ENCODE peak calls at places on chromosomes 2 and 18, in six cellular contexts. L is astrocyte, R is HFFc6, X is heart left ventricle, K is transverse colon, V is foreskin fibroblast. E is an unnamed sample.

GRCh38 chr2:161165266-161165665 is 5.0 kb downstream of the TANK start:
- DNase-seq in L (peak; percentile 80), R (peak; percentile 35), X (no peak), K (no peak), V (peak; percentile 29), E (no peak)

GRCh38 chr18:48330016-48330991 is 78.9 kb downstream of the ZBTB7C start:
- DNase-seq in L (peak; percentile 91), R (peak; percentile 75), X (no peak), K (no peak), V (peak; percentile 58), E (no peak)

GRCh38 chr2:239211391-239212094 is 189.3 kb downstream of the HDAC4 start:
- DNase-seq in L (peak; percentile 37), R (no peak), X (no peak), K (no peak), V (no peak), E (no peak)

GRCh38 chr2:42927334-42928160 is 135.2 kb upstream of the HAAO start:
- DNase-seq in L (no peak), R (no peak), X (peak; percentile 75), K (no peak), V (no peak), E (no peak)

GRCh38 chr2:29009270-29009669 is 28.2 kb downstream of the TOGARAM2 start:
- DNase-seq in L (no peak), R (no peak), X (no peak), K (no peak), V (no peak), E (no peak)

GRCh38 chr2:116440104-116440653 is 1374.3 kb upstream of the DDX18 start:
- DNase-seq in L (no peak), R (no peak), X (no peak), K (no peak), V (no peak), E (no peak)

GRCh38 chr2:220915087-220915486 is 657.0 kb downstream of the EPHA4 start:
- DNase-seq in L (no peak), R (no peak), X (no peak), K (no peak), V (no peak), E (no peak)

GRCh38 chr2:212228651-212229253 is 309.9 kb downstream of the ERBB4 start:
- DNase-seq in L (peak; percentile 21), R (no peak), X (no peak), K (no peak), V (peak; percentile 21), E (no peak)

GRCh38 chr18:67386028-67386427 is 130.5 kb downstream of the DSEL start:
- DNase-seq in L (peak; percentile 75), R (peak; percentile 6), X (no peak), K (no peak), V (no peak), E (no peak)

GRCh38 chr2:128717758-128718710 is 399.4 kb upstream of the HS6ST1 start:
- DNase-seq in L (no peak), R (no peak), X (no peak), K (no peak), V (no peak), E (no peak)

GRCh38 chr2:85503168-85503610 is 35.8 kb upstream of the MAT2A start:
- DNase-seq in L (no peak), R (no peak), X (no peak), K (peak; percentile 67), V (no peak), E (no peak)

GRCh38 chr2:64522843-64523428 is 1.2 kb upstream of the AFTPH start:
- DNase-seq in L (peak; percentile 69), R (peak; percentile 79), X (peak; percentile 62), K (peak; percentile 75), V (peak; percentile 71), E (peak; percentile 70)

GRCh38 chr2:238420878-238421694 is 5.6 kb upstream of the ASB1 start:
- DNase-seq in L (no peak), R (no peak), X (no peak), K (no peak), V (no peak), E (no peak)

GRCh38 chr18:13407484-13407883 is 188.9 kb downstream of the LDLRAD4 start:
- DNase-seq in L (no peak), R (no peak), X (no peak), K (no peak), V (no peak), E (no peak)

GRCh38 chr2:28662044-28662443 is 89.6 kb upstream of the PPP1CB start:
- DNase-seq in L (no peak), R (no peak), X (no peak), K (peak; percentile 86), V (peak; percentile 44), E (no peak)

GRCh38 chr18:25067291-25068050 is 284.5 kb downstream of the ZNF521 start:
- DNase-seq in L (peak; percentile 21), R (no peak), X (no peak), K (no peak), V (no peak), E (no peak)

GRCh38 chr2:112622528-112622849 is 23.2 kb upstream of the SLC20A1 start:
- DNase-seq in L (peak; percentile 97), R (peak; percentile 92), X (no peak), K (no peak), V (peak; percentile 92), E (no peak)

GRCh38 chr2:240906141-240906910 is at the start of gene CROCC2:
- DNase-seq in L (no peak), R (no peak), X (no peak), K (no peak), V (no peak), E (no peak)

GRCh38 chr2:236380051-236380612 is 115.9 kb upstream of the ASB18 start:
- DNase-seq in L (no peak), R (no peak), X (no peak), K (no peak), V (no peak), E (no peak)

GRCh38 chr2:159612255-159612901 is 4.0 kb downstream of the BAZ2B start:
- DNase-seq in L (no peak), R (no peak), X (no peak), K (no peak), V (no peak), E (no peak)

DNA sequence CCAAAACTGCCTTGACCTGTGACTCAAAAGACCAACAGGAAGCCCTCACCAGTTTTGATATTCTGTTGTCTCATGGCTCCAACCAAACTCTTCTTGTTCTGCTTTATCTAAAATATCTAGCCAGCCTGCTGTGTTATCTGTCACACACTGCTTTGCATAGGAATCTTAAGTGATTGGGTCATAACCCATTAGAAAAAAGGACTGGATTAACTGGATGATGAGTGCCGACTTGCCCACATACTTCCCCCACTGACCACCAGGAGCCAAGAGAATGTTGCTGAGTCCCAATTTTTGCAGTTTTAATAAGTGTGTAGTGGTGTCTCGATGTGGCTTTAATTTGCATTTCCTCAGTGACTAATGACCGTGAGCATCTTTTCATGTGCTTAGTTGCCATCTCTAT is 6.5 kb downstream of the MOGAT1 start:
- DNase-seq in L (no peak), R (no peak), X (no peak), K (no peak), V (no peak), E (no peak)
- TF ChIP-seq CTCF in L (no peak), R (peak; percentile 38), X (no peak), K (no peak), V (no peak), E (no peak)

GRCh38 chr2:231613655-231614558 is 21.2 kb downstream of the TEX44 start:
- DNase-seq in L (peak; percentile 71), R (peak; percentile 68), X (peak; percentile 93), K (peak; percentile 90), V (peak; percentile 77), E (peak; percentile 95)

GRCh38 chr2:231613054-231613654 is 20.5 kb downstream of the TEX44 start:
- DNase-seq in L (no peak), R (no peak), X (peak; percentile 36), K (no peak), V (no peak), E (no peak)

GRCh38 chr2:231617059-231617926 is 24.6 kb downstream of the TEX44 start:
- DNase-seq in L (no peak), R (no peak), X (no peak), K (peak; percentile 52), V (no peak), E (no peak)

GRCh38 chr2:231614559-231615057 is 21.9 kb downstream of the TEX44 start:
- DNase-seq in L (no peak), R (no peak), X (peak; percentile 71), K (no peak), V (no peak), E (peak; percentile 66)

GRCh38 chr2:231615058-231615671 is 22.5 kb downstream of the TEX44 start:
- DNase-seq in L (no peak), R (no peak), X (no peak), K (peak; percentile 21), V (no peak), E (peak; percentile 49)
- TF ChIP-seq CTCF in L (no peak), R (no peak), X (no peak), K (no peak), V (no peak), E (no peak)

DNA sequence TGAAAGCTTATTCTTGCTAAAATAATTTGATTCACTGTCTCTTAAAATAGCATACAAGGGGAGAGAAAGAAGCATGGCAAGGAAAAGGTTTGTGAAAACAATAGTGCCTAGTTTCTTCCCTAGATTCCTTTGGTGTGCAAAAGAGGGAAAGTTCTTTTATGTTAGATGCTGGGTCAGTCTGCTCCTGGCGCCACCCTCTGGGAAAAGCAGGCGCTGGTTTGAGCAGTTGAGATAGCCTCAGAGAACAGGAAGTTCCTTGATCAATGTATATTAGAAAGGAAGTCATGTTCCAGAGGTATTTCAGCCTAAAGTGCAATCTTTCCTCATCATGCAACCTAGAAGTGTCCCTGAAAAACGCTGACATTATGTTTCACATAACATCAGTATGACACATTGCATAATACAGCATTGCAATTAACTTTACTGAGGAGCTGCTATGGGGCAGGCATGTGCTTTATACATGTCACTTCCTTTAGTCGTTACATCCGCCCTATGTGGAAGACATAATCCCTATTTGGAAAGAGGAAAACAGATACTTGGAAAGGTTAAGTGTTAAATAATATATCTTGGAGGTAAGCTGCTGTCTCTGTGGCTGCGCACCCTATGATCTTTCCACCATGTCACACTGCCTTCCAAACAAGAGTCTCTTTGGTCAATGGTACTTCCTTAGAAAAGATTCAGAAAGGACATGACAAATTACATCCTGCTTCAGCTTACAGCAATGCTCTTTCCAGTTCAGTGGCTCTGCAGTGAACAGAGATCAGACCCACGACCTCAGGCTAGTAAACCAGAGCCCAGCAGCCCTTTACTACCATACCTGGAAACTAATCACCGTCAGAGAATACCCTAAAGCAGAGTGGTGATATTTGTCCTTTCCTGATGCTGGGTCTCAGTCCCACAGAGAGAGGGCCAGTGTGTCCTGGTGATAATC is 369.7 kb downstream of the RAD51AP2 start:
- DNase-seq in L (no peak), R (no peak), X (no peak), K (no peak), V (peak; percentile 7), E (no peak)
- TF ChIP-seq CTCF in L (peak; percentile 63), R (no peak), X (no peak), K (no peak), V (peak; percentile 47), E (no peak)

GRCh38 chr18:43875496-43875895 is 598.2 kb upstream of the SYT4 start:
- DNase-seq in L (no peak), R (no peak), X (no peak), K (no peak), V (peak; percentile 47), E (no peak)

GRCh38 chr18:43869451-43870008 is 592.2 kb upstream of the SYT4 start:
- DNase-seq in L (peak; percentile 94), R (no peak), X (no peak), K (no peak), V (peak; percentile 64), E (no peak)

GRCh38 chr18:43866696-43867095 is 589.4 kb upstream of the SYT4 start:
- DNase-seq in L (peak; percentile 54), R (no peak), X (no peak), K (no peak), V (no peak), E (no peak)

GRCh38 chr18:43876286-43877082 is 599.2 kb upstream of the SYT4 start:
- DNase-seq in L (no peak), R (no peak), X (no peak), K (no peak), V (peak; percentile 36), E (no peak)

GRCh38 chr18:43870626-43871025 is 593.3 kb upstream of the SYT4 start:
- DNase-seq in L (no peak), R (no peak), X (no peak), K (no peak), V (no peak), E (no peak)
- TF ChIP-seq CTCF in L (no peak), R (no peak), X (no peak), K (no peak), V (no peak), E (no peak)